ENCODE peak calls at places on chromosome 1, in seven cellular contexts. E, V, M, U, Y, K and A are unnamed samples. For H3K4me1, the result is how much of the 10 kb centered on the place peaks cover.

GRCh38 chr1:11719313-11720032 is 16.5 kb upstream of the AGTRAP start:
- DNase-seq in E (peak), V (peak), M (peak), U (peak), Y (peak), K (peak), A (peak)

GRCh38 chr1:89995595-89996397 is 886 bp downstream of the ZNF326 start:
- DNase-seq in E (no peak), V (no peak), M (no peak), U (peak), Y (peak), K (no peak), A (peak)

GRCh38 chr1:7786785-7787184 is 2.7 kb downstream of the PER3 start:
- DNase-seq in E (no peak), V (no peak), M (no peak), U (no peak), Y (no peak), K (no peak), A (no peak)

GRCh38 chr1:240031414-240031813 is 60.3 kb upstream of the FMN2 start:
- DNase-seq in E (no peak), V (no peak), M (peak), U (no peak), Y (no peak), K (no peak), A (peak)

GRCh38 chr1:9537863-9538668 is 1.2 kb upstream of the SLC25A33 start:
- DNase-seq in E (no peak), V (no peak), M (no peak), U (peak), Y (no peak), K (no peak), A (peak)

GRCh38 chr1:32695098-32695904 is 7.3 kb downstream of the SYNC start:
- DNase-seq in E (peak), V (no peak), M (peak), U (peak), Y (peak), K (no peak), A (peak)

GRCh38 chr1:231807498-231807897 is 180.9 kb downstream of the DISC1 start:
- DNase-seq in E (no peak), V (no peak), M (no peak), U (no peak), Y (no peak), K (no peak), A (no peak)

GRCh38 chr1:30305519-30305918 is 417.9 kb downstream of the MATN1 start:
- DNase-seq in E (no peak), V (no peak), M (no peak), U (no peak), Y (no peak), K (no peak), A (no peak)

GRCh38 chr1:204863024-204863423 is 7.6 kb upstream of the NFASC start:
- DNase-seq in E (no peak), V (no peak), M (no peak), U (no peak), Y (no peak), K (no peak), A (no peak)

GRCh38 chr1:43293896-43294760 is 6.7 kb upstream of the TIE1 start:
- DNase-seq in E (peak), V (no peak), M (peak), U (peak), Y (peak), K (no peak), A (peak)

GRCh38 chr1:223641523-223642039 is 23.9 kb downstream of the CAPN8 start:
- DNase-seq in E (no peak), V (no peak), M (no peak), U (peak), Y (no peak), K (no peak), A (peak)

GRCh38 chr1:156310962-156311361 is 11.9 kb upstream of the VHLL start:
- DNase-seq in E (peak), V (no peak), M (peak), U (no peak), Y (no peak), K (no peak), A (peak)

GRCh38 chr1:41743361-41743760 is 175.4 kb downstream of the HIVEP3 start:
- DNase-seq in E (no peak), V (no peak), M (peak), U (no peak), Y (peak), K (no peak), A (peak)

GRCh38 chr1:210251680-210252490 is 19.3 kb downstream of the SERTAD4 start:
- DNase-seq in E (no peak), V (no peak), M (no peak), U (peak), Y (no peak), K (no peak), A (no peak)

GRCh38 chr1:53968125-53968513 is 22.0 kb downstream of the LRRC42 start:
- DNase-seq in E (no peak), V (no peak), M (peak), U (no peak), Y (peak), K (no peak), A (peak)

GRCh38 chr1:167428418-167428817 is 89.9 kb downstream of the CD247 start:
- DNase-seq in E (peak), V (no peak), M (no peak), U (no peak), Y (no peak), K (no peak), A (peak)

GRCh38 chr1:43831866-43832654 is 101.5 kb upstream of the ARTN start:
- DNase-seq in E (no peak), V (no peak), M (no peak), U (no peak), Y (no peak), K (no peak), A (peak)

GRCh38 chr1:156601122-156601830 is at the start of gene GPATCH4:
- DNase-seq in E (peak), V (peak), M (peak), U (peak), Y (peak), K (peak), A (peak)

GRCh38 chr1:71610489-71610888 is 529.7 kb upstream of the ZRANB2 start:
- DNase-seq in E (no peak), V (no peak), M (no peak), U (no peak), Y (no peak), K (no peak), A (no peak)

GRCh38 chr1:202643397-202644218 is 66.6 kb downstream of the SYT2 start:
- DNase-seq in E (no peak), V (peak), M (no peak), U (peak), Y (no peak), K (no peak), A (no peak)

GRCh38 chr1:248751635-248752034 is 3.9 kb downstream of the LYPD8 start:
- DNase-seq in E (no peak), V (no peak), M (no peak), U (no peak), Y (no peak), K (no peak), A (no peak)

GRCh38 chr1:163346326-163346870 is 24.6 kb downstream of the NUF2 start:
- DNase-seq in E (no peak), V (no peak), M (peak), U (no peak), Y (no peak), K (no peak), A (peak)

GRCh38 chr1:79133703-79134258 is 127.3 kb upstream of the ADGRL4 start:
- DNase-seq in E (no peak), V (no peak), M (no peak), U (no peak), Y (no peak), K (no peak), A (no peak)

GRCh38 chr1:92877792-92878191 is 46.0 kb downstream of the RPL5 start:
- DNase-seq in E (no peak), V (no peak), M (peak), U (no peak), Y (peak), K (no peak), A (no peak)

GRCh38 chr1:220786337-220787068 is at the start of gene MTARC1:
- DNase-seq in E (peak), V (no peak), M (no peak), U (peak), Y (no peak), K (peak), A (peak)

GRCh38 chr1:202662081-202662480 is 48.2 kb downstream of the SYT2 start:
- DNase-seq in E (no peak), V (no peak), M (no peak), U (no peak), Y (no peak), K (no peak), A (no peak)

GRCh38 chr1:201774224-201774982 is 54.6 kb upstream of the IPO9 start:
- DNase-seq in E (peak), V (no peak), M (peak), U (no peak), Y (peak), K (no peak), A (no peak)

GRCh38 chr1:54666333-54666732 is 24.7 kb downstream of the MROH7 start:
- DNase-seq in E (no peak), V (no peak), M (no peak), U (no peak), Y (no peak), K (no peak), A (no peak)

GRCh38 chr1:232457607-232458006 is 172.3 kb downstream of the SIPA1L2 start:
- DNase-seq in E (no peak), V (no peak), M (no peak), U (no peak), Y (no peak), K (no peak), A (no peak)

GRCh38 chr1:159880435-159880834 is 18.0 kb upstream of the VSIG8 start:
- DNase-seq in E (peak), V (no peak), M (no peak), U (no peak), Y (no peak), K (no peak), A (no peak)

GRCh38 chr1:29409616-29410015 is 173.3 kb downstream of the PTPRU start:
- DNase-seq in E (no peak), V (no peak), M (no peak), U (no peak), Y (no peak), K (no peak), A (no peak)

GRCh38 chr1:36351222-36351977 is 28.0 kb upstream of the EVA1B start:
- DNase-seq in E (peak), V (no peak), M (peak), U (no peak), Y (peak), K (no peak), A (peak)

GRCh38 chr1:25170439-25170838 is 61.9 kb downstream of the SYF2 start:
- DNase-seq in E (no peak), V (no peak), M (no peak), U (no peak), Y (no peak), K (no peak), A (no peak)

GRCh38 chr1:161427733-161428516 is 60.2 kb upstream of the CFAP126 start:
- DNase-seq in E (peak), V (no peak), M (peak), U (no peak), Y (peak), K (no peak), A (no peak)

GRCh38 chr1:59485171-59485570 is 188.3 kb downstream of the FGGY start:
- DNase-seq in E (no peak), V (no peak), M (no peak), U (no peak), Y (no peak), K (no peak), A (no peak)

GRCh38 chr1:156421062-156421938 is 52.3 kb downstream of the RHBG start:
- DNase-seq in E (peak), V (peak), M (peak), U (peak), Y (peak), K (peak), A (peak)

GRCh38 chr1:119903443-119903835 is 7.1 kb upstream of the ADAM30 start:
- DNase-seq in E (no peak), V (no peak), M (peak), U (no peak), Y (no peak), K (no peak), A (peak)

GRCh38 chr1:200279810-200280411 is 129.9 kb downstream of the ZNF281 start:
- DNase-seq in E (peak), V (peak), M (peak), U (peak), Y (peak), K (no peak), A (peak)

GRCh38 chr1:154857022-154857421 is 13.1 kb downstream of the KCNN3 start:
- DNase-seq in E (no peak), V (no peak), M (no peak), U (no peak), Y (no peak), K (no peak), A (no peak)
- H3K4me1 ChIP-seq in E (under half), V (under half), M (under half), U (under half), Y (under half), K (under half), A (under half)

GRCh38 chr1:58446368-58446767 is 100.2 kb downstream of the OMA1 start:
- DNase-seq in E (no peak), V (no peak), M (no peak), U (no peak), Y (no peak), K (peak), A (no peak)
- H3K4me1 ChIP-seq in E (under half), V (under half), M (under half), U (under half), Y (under half), K (under half), A (under half)

DNA sequence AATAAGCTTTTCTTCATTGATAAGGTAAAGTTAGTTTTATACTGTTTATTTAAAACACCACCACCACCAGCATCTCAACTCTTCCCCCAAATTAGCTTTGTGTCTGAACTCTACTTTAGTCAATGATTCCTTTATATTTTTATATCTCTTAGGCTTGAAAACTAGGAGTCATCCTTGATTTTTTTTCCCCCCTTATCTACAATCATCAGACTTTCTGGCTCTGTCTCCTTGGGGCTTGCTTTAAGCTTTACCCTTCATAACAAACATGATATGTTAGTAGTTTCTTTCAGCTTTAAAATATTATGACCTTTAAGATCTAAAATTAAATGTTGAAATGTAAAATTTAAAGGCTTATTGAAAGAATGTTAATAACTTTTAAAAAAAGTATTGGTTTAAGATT is 28.3 kb downstream of the HS2ST1 start:
- DNase-seq in E (no peak), V (no peak), M (no peak), U (no peak), Y (no peak), K (no peak), A (no peak)
- H3K4me1 ChIP-seq in E (under half), V (under half), M (under half), U (under half), Y (under half), K (under half), A (under half)

DNA sequence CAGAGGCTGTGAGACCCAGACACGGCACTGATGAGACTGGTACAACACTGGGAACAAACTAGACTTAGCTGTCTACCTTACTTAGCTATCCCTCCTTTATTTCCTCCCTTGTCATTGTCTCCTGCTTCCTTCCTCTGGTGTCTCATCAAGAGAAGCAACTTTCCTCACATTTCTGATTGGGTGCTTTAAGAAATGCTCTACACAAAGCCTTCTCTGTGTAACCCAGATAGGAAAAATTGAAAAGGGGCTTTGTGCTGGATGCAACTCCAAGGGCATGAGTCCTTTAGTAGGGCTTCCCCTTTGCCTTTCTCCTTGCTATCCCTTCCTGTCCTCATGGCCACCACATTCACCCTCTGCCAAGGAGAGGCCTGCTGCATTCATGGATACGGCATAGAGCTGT is 274.5 kb downstream of the VAV3 start:
- DNase-seq in E (no peak), V (no peak), M (no peak), U (no peak), Y (no peak), K (no peak), A (no peak)
- H3K4me1 ChIP-seq in E (under half), V (under half), M (under half), U (under half), Y (under half), K (under half), A (half or more)

GRCh38 chr1:100023482-100023881 is 53.7 kb downstream of the SLC35A3 start:
- DNase-seq in E (no peak), V (no peak), M (no peak), U (no peak), Y (no peak), K (no peak), A (no peak)

GRCh38 chr1:100019220-100019619 is 49.4 kb downstream of the SLC35A3 start:
- DNase-seq in E (no peak), V (no peak), M (no peak), U (no peak), Y (no peak), K (no peak), A (no peak)
- H3K4me1 ChIP-seq in E (under half), V (under half), M (under half), U (under half), Y (under half), K (under half), A (under half)

DNA sequence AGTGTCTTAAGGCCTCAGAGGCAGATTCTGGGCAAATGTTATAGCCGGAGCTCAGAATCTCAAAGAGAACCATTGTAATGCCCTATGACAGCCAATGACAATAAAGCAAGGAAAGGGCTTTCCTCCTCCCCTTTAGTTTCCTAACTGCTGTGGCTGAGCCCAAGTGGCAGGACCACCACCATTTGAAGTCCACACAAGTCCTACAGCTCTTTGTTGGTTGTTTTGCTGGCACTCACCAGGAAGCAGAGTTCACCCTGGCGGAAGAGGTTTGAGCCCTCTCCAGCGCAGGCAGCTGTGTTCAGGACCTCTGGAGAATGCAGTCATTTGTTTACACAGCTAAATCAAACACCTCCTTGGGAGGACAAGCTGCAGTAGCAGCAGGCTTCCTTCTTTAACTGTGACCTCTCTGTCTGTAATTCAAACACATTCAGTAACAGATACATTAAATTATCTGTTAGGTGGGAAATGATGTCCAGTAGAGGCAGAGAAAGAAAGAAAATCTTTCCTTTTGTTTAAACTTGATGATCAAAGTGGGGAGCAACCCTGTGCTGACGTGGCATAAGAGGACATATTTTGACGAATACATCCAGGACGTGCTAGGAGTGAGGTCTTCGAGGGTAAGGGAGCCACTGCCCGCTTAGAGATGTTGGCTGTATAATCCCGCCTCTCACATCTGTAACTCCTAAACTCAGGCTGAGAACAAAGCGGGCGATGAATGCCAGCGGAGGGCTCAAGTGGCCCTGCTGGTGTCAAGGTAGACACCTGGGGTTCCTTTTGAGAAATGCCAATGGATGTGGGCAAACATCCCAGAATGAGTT is 51.9 kb downstream of the ABCA4 start:
- DNase-seq in E (peak), V (no peak), M (peak), U (peak), Y (peak), K (peak), A (peak)
- H3K4me1 ChIP-seq in E (under half), V (under half), M (under half), U (under half), Y (under half), K (under half), A (under half)

GRCh38 chr1:190011585-190011984 is 466.1 kb downstream of the BRINP3 start:
- DNase-seq in E (no peak), V (no peak), M (no peak), U (no peak), Y (no peak), K (no peak), A (no peak)
- H3K4me1 ChIP-seq in E (under half), V (under half), M (under half), U (under half), Y (under half), K (under half), A (under half)

DNA sequence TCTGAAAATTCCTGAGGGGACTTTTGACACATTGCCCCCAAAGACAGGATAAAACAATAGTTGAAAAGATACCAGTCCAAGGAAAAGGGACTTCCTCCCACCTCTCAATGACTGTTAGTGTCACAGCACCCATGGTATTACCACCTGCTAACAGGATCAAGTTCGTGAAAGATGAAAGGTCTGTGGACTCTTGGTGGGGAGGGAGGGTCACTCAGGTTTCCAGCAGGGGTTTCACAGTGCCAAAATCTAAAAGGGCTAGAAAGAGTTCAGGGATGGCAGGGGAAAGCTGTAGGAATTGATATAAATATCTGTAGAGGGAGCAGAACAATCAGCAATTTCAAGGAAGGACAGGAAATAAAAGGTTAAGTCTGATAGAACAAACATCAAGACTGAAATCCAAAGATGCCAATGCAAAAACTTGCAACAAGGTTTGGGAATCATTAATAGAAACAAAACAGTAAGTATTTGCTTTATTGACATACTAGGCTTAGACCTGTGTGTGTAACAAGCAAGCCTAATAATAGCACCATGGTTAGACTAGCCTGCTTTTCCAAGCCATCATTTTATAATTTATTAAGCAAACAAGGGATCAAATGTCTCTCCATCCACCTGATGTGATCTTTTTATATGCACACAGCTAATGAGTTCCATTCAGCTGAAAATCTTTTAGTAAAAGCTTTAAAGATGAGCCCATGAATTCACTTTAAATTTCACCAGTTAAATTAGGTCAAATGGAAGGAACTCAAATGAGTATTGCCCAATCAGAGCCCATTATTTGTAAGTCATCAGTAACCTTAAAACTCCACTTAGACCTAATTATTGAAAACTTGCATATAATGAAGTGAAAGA is 3.7 kb downstream of the MCL1 start:
- DNase-seq in E (peak), V (no peak), M (peak), U (no peak), Y (no peak), K (no peak), A (no peak)
- H3K4me1 ChIP-seq in E (under half), V (under half), M (under half), U (under half), Y (half or more), K (under half), A (under half)